ENCODE peak calls at places on chromosomes 6 and 20, in ten cellular contexts. J is sigmoid colon; R is right lobe of liver; T is endothelial cell; W is psoas muscle; Z is coronary artery; S is CD4-positive, alpha-beta T cell; G is CD14-positive monocyte; P is OCI-LY7; C is progenitor cell of endocrine pancreas. A is an unnamed sample.

GRCh38 chr6:151254451-151255081 is 14.8 kb downstream of the AKAP12 start:
- DNase-seq in J (no peak), R (no peak), T (no peak), W (no peak), Z (no peak), S (no peak), G (no peak), P (no peak), C (no peak), A (no peak)

GRCh38 chr6:35750557-35750956 is 13.7 kb downstream of the ARMC12 start:
- DNase-seq in J (no peak), R (no peak), T (no peak), W (no peak), Z (no peak), S (no peak), G (no peak), P (no peak), C (no peak), A (no peak)

GRCh38 chr20:23399568-23400241 is 21.6 kb downstream of the NAPB start:
- DNase-seq in J (no peak), R (no peak), T (no peak), W (no peak), Z (no peak), S (no peak), G (no peak), P (no peak), C (no peak), A (peak; percentile 54)

GRCh38 chr6:109441069-109441816 is 719 bp downstream of the SMPD2 start:
- DNase-seq in J (peak; percentile 76), R (peak; percentile 58), T (peak; percentile 58), W (peak; percentile 73), Z (no peak), S (no peak), G (no peak), P (peak; percentile 42), C (peak; percentile 42), A (peak; percentile 56)

GRCh38 chr6:73564578-73565345 is 43.9 kb upstream of the EEF1A1 start:
- DNase-seq in J (no peak), R (no peak), T (no peak), W (no peak), Z (no peak), S (no peak), G (no peak), P (no peak), C (no peak), A (peak; percentile 36)

GRCh38 chr6:154433477-154434241 is 76.8 kb downstream of the CNKSR3 start:
- DNase-seq in J (no peak), R (no peak), T (no peak), W (no peak), Z (no peak), S (no peak), G (no peak), P (no peak), C (no peak), A (no peak)

GRCh38 chr6:167485186-167485978 is 160.5 kb downstream of the TTLL2 start:
- DNase-seq in J (no peak), R (no peak), T (peak; percentile 39), W (no peak), Z (no peak), S (no peak), G (no peak), P (no peak), C (no peak), A (no peak)

GRCh38 chr6:164097557-164098398 is 683.3 kb downstream of the QKI start:
- DNase-seq in J (no peak), R (no peak), T (peak; percentile 52), W (peak; percentile 50), Z (no peak), S (no peak), G (no peak), P (no peak), C (no peak), A (no peak)

DNA sequence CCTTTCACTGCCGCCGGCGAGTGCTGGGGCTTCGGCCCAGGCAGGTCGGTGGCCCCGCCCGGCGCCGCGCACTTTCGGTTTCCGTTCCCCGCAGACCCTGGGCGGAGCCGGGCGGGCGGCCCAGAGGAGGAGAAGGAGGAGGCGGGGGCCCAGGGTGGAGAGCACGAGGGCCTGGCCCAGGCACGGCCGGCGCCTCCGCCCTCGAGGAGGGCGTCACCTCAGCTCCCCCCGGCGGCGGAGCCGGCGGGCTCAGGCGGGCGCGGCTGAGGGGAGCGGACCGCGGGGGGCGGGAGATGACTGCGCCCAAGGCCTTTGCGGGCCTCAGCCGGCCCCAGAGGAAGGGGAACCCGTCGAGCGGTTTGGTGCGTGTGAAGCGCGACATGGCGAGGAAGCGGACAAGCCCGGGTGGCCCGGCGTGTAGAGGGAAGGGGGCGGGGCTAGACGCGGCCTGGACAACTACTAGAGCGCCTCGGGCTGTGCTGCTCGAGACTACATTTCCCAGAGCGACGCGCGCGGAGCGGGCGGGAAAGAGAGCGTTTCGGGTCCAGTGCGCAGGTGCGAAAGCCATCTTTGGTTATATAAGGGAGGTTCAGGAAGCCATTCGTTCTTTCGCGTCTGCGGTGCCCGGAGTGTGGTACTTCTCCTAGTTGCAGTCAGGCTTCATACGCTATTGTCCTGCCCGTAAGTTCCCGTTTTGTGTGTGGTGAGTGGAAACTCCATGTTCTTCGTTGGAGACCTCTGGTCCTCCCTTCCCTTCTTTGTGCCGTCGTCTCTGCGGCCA is at the start of gene ZNFX1:
- DNase-seq in J (peak; percentile 99), R (peak; percentile 100), T (peak; percentile 96), W (peak; percentile 100), Z (peak; percentile 99), S (peak; percentile 99), G (peak; percentile 99), P (peak; percentile 99), C (peak; percentile 92), A (peak; percentile 100)
- TF ChIP-seq CTCF in J (no peak), R (no peak), T (no peak), W (no peak), Z (no peak), S (no peak), G (no peak), P (peak; percentile 3), C (no peak), A (no peak)

DNA sequence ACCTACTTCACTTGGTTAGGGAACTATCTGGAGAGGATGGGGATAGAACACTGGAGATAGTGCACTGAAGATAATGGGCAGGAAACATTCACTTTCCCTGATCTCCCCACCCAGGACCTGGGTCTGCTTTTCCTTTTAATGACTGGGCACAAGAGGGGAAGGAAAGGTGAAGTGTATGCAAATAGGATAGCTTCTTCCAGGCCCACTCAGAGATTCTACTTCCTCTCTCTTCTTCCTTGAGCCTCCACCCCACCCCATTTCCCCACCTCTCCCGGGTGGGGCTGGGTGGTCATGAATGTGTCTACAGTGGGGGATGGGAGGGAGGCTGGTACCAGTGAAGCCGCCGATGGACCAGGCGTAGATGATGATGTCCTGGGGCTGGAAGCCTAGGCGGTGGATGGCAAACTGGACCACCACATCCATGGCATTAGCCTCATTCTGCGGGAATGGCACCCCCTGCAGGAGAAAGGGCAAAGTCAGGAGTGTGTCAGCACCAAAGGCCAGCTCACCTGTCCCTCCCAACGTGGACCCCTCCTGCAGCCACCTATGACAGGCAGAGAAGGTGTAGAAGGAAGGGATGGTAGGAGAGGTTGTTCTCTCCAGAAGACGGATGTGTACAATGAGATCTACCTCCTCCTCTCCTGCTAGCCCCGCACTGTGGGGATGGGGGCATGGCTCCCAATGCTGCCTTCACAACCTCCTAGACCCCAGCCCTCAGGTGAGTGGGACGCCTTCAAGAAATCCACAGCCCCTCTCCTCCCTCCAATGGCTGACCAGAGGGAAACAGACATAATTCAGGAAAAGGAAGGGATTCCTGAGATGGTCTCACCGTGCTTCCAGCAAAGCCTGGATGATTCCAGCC is 8.6 kb upstream of the LY6G5C start:
- DNase-seq in J (no peak), R (no peak), T (peak; percentile 20), W (no peak), Z (no peak), S (no peak), G (no peak), P (no peak), C (no peak), A (peak; percentile 28)
- TF ChIP-seq CTCF in J (no peak), R (peak; percentile 5), T (no peak), W (no peak), Z (no peak), S (peak; percentile 19), G (no peak), P (peak; percentile 73), C (peak; percentile 44), A (no peak)

DNA sequence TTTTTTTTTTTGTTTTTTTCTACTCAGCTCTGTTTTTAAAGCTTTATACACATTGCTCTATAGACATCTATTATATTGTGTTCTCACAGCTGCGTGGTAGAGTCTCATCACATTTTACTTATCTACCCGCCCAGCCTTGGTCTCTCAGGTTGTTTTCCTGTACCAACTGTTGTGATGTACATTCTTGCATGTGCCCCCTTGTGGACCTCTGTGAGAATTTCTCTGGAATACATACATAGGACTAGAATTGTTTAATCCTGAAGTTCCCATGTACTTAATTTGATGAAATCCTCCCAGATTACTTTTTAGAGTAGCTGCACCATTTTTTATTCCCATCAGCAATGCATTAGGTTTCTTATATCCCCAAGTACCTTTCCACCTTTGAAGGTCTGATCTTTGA is 40.4 kb upstream of the TINAG start:
- DNase-seq in J (no peak), R (no peak), T (peak; percentile 51), W (no peak), Z (no peak), S (no peak), G (no peak), P (peak; percentile 26), C (no peak), A (peak; percentile 5)
- TF ChIP-seq CTCF in J (no peak), R (peak; percentile 62), T (peak; percentile 54), W (no peak), Z (no peak), S (no peak), G (no peak), P (peak; percentile 74), C (peak; percentile 72), A (peak; percentile 10)

GRCh38 chr20:38651562-38651961 is 50.0 kb downstream of the ARHGAP40 start:
- DNase-seq in J (no peak), R (no peak), T (no peak), W (no peak), Z (no peak), S (no peak), G (no peak), P (no peak), C (no peak), A (no peak)

GRCh38 chr20:38651154-38651553 is 49.5 kb downstream of the ARHGAP40 start:
- DNase-seq in J (no peak), R (no peak), T (no peak), W (no peak), Z (no peak), S (no peak), G (no peak), P (no peak), C (no peak), A (no peak)

GRCh38 chr20:38650010-38650409 is 48.4 kb downstream of the ARHGAP40 start:
- DNase-seq in J (no peak), R (no peak), T (no peak), W (no peak), Z (no peak), S (no peak), G (no peak), P (peak; percentile 8), C (no peak), A (no peak)

GRCh38 chr20:38645980-38646858 is 44.6 kb downstream of the ARHGAP40 start:
- DNase-seq in J (peak; percentile 74), R (peak; percentile 83), T (peak; percentile 92), W (peak; percentile 85), Z (peak; percentile 77), S (peak; percentile 91), G (peak; percentile 80), P (peak; percentile 88), C (peak; percentile 87), A (peak; percentile 86)

DNA sequence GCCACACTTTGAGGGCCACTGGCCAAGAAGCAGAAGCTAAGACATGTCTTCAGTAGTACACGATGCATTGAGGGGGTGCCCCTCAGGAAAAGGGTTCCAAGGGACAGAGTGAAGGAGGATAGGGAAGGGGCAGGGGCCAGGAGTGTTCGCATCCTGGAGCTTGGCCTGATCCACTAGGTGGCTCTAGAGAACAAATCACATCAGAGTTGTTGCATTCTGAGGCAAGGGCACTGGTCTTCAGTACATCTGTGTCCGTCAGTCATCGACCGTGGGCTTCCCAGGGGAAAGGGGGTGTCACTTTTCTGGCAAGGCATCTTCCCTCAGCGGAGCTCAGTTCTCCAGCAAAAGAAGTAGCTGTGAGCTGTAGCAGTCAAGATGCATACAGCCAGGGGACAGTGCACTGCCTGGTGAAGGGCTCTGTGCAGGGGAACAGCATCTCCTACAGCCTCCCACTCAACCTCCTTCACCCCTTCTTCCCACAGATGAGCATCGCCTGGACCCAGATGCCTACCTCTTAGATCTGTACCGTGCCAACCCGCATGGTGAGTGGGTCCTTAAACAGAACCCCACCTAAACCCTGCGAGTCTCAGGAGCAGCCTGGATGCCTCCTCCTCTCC is 47.8 kb downstream of the ARHGAP40 start:
- DNase-seq in J (no peak), R (no peak), T (peak; percentile 44), W (no peak), Z (no peak), S (no peak), G (no peak), P (peak; percentile 61), C (no peak), A (peak; percentile 22)
- TF ChIP-seq CTCF in J (no peak), R (no peak), T (no peak), W (peak; percentile 4), Z (no peak), S (no peak), G (peak; percentile 12), P (peak; percentile 82), C (peak; percentile 52), A (no peak)